ENCODE peak calls at places on chromosomes 5 and 9, in seven cellular contexts. P is foreskin fibroblast, H is brain microvascular endothelial cell, Q is A549, K is IMR-90, B is MM.1S, Z is heart left ventricle. O is an unnamed sample.

GRCh38 chr9:98627291-98627690 is 81.4 kb downstream of the GABBR2 start:
- DNase-seq in P (peak), H (peak), Q (no peak), K (peak), B (no peak), Z (no peak), O (peak)

GRCh38 chr5:55234171-55234700 is 828 bp upstream of the CCNO start:
- DNase-seq in P (peak), H (peak), Q (no peak), K (peak), B (peak), Z (no peak), O (peak)

GRCh38 chr5:128498844-128499455 is 39.1 kb downstream of the FBN2 start:
- DNase-seq in P (peak), H (peak), Q (peak), K (peak), B (peak), Z (no peak), O (peak)

GRCh38 chr5:111587728-111588127 is 75.4 kb upstream of the STARD4 start:
- DNase-seq in P (no peak), H (no peak), Q (no peak), K (no peak), B (no peak), Z (no peak), O (no peak)

GRCh38 chr5:146565764-146566163 is 49.8 kb upstream of the GPR151 start:
- DNase-seq in P (peak), H (peak), Q (peak), K (peak), B (peak), Z (no peak), O (peak)

GRCh38 chr5:122112733-122113558 is 16.4 kb upstream of the ZNF474 start:
- DNase-seq in P (no peak), H (no peak), Q (no peak), K (no peak), B (peak), Z (no peak), O (no peak)

GRCh38 chr9:3299872-3300271 is 225.9 kb downstream of the RFX3 start:
- DNase-seq in P (no peak), H (no peak), Q (no peak), K (no peak), B (peak), Z (no peak), O (no peak)

GRCh38 chr9:89492586-89492985 is 5.3 kb downstream of the SEMA4D start:
- DNase-seq in P (no peak), H (no peak), Q (no peak), K (no peak), B (no peak), Z (no peak), O (no peak)

GRCh38 chr9:109846781-109847180 is 66.8 kb downstream of the PALM2AKAP2 start:
- DNase-seq in P (peak), H (no peak), Q (no peak), K (no peak), B (no peak), Z (no peak), O (no peak)

GRCh38 chr9:113548221-113549041 is 84.9 kb downstream of the RGS3 start:
- DNase-seq in P (peak), H (peak), Q (no peak), K (no peak), B (peak), Z (peak), O (peak)

GRCh38 chr9:6552738-6553121 is 92.8 kb downstream of the GLDC start:
- DNase-seq in P (peak), H (peak), Q (no peak), K (peak), B (no peak), Z (no peak), O (peak)

GRCh38 chr5:116771466-116772151 is 197.0 kb upstream of the SEMA6A start:
- DNase-seq in P (peak), H (no peak), Q (no peak), K (no peak), B (no peak), Z (peak), O (peak)

GRCh38 chr5:57559110-57559635 is 76.6 kb upstream of the ACTBL2 start:
- DNase-seq in P (peak), H (no peak), Q (no peak), K (peak), B (no peak), Z (no peak), O (no peak)

GRCh38 chr9:106177216-106177615 is 482.9 kb downstream of the TMEM38B start:
- DNase-seq in P (no peak), H (no peak), Q (no peak), K (no peak), B (no peak), Z (no peak), O (no peak)

GRCh38 chr5:10576121-10576789 is 12.4 kb downstream of the ANKRD33B start:
- DNase-seq in P (no peak), H (no peak), Q (no peak), K (no peak), B (no peak), Z (peak), O (no peak)

GRCh38 chr5:148186248-148187003 is 16.4 kb upstream of the SPINK6 start:
- DNase-seq in P (peak), H (peak), Q (no peak), K (peak), B (peak), Z (no peak), O (peak)

GRCh38 chr9:83965350-83966208 is 14.4 kb downstream of the HNRNPK start:
- DNase-seq in P (peak), H (no peak), Q (no peak), K (peak), B (no peak), Z (no peak), O (peak)

GRCh38 chr9:16752615-16753014 is 117.9 kb downstream of the BNC2 start:
- DNase-seq in P (peak), H (no peak), Q (no peak), K (no peak), B (no peak), Z (no peak), O (no peak)

GRCh38 chr5:107538331-107539162 is 132.2 kb downstream of the EFNA5 start:
- DNase-seq in P (no peak), H (no peak), Q (no peak), K (peak), B (no peak), Z (no peak), O (peak)

GRCh38 chr5:19322716-19323485 is 665.1 kb downstream of the CDH18 start:
- DNase-seq in P (no peak), H (no peak), Q (peak), K (no peak), B (peak), Z (no peak), O (peak)

GRCh38 chr9:87950765-87951488 is 23.4 kb downstream of the CDK20 start:
- DNase-seq in P (peak), H (peak), Q (peak), K (peak), B (peak), Z (no peak), O (peak)

GRCh38 chr5:67160985-67161384 is 35.6 kb downstream of the CD180 start:
- DNase-seq in P (peak), H (peak), Q (peak), K (peak), B (no peak), Z (no peak), O (peak)

GRCh38 chr5:1793301-1793740 is 6.3 kb downstream of the MRPL36 start:
- DNase-seq in P (peak), H (peak), Q (no peak), K (peak), B (peak), Z (no peak), O (peak)

GRCh38 chr5:14451866-14452265 is 129.7 kb upstream of the OTULINL start:
- DNase-seq in P (peak), H (no peak), Q (no peak), K (no peak), B (no peak), Z (peak), O (no peak)

GRCh38 chr9:36935768-36936497 is 98.1 kb downstream of the PAX5 start:
- DNase-seq in P (no peak), H (no peak), Q (no peak), K (no peak), B (no peak), Z (no peak), O (no peak)

GRCh38 chr5:52783226-52783959 is 4.3 kb upstream of the ITGA1 start:
- DNase-seq in P (peak), H (no peak), Q (no peak), K (no peak), B (no peak), Z (peak), O (peak)

GRCh38 chr9:77952641-77953341 is 78.8 kb downstream of the GNAQ start:
- DNase-seq in P (peak), H (peak), Q (no peak), K (peak), B (no peak), Z (no peak), O (peak)

GRCh38 chr5:172441262-172441751 is 13.0 kb downstream of the SH3PXD2B start:
- DNase-seq in P (no peak), H (no peak), Q (no peak), K (no peak), B (no peak), Z (peak), O (no peak)

GRCh38 chr5:177592010-177592834 is at the start of gene TMED9:
- DNase-seq in P (peak), H (peak), Q (peak), K (peak), B (peak), Z (peak), O (peak)

GRCh38 chr5:142390303-142390840 is 65.6 kb upstream of the SPRY4 start:
- DNase-seq in P (peak), H (no peak), Q (no peak), K (no peak), B (no peak), Z (no peak), O (no peak)

GRCh38 chr5:32523625-32524024 is 61.7 kb upstream of the SUB1 start:
- DNase-seq in P (peak), H (no peak), Q (no peak), K (no peak), B (no peak), Z (no peak), O (no peak)

DNA sequence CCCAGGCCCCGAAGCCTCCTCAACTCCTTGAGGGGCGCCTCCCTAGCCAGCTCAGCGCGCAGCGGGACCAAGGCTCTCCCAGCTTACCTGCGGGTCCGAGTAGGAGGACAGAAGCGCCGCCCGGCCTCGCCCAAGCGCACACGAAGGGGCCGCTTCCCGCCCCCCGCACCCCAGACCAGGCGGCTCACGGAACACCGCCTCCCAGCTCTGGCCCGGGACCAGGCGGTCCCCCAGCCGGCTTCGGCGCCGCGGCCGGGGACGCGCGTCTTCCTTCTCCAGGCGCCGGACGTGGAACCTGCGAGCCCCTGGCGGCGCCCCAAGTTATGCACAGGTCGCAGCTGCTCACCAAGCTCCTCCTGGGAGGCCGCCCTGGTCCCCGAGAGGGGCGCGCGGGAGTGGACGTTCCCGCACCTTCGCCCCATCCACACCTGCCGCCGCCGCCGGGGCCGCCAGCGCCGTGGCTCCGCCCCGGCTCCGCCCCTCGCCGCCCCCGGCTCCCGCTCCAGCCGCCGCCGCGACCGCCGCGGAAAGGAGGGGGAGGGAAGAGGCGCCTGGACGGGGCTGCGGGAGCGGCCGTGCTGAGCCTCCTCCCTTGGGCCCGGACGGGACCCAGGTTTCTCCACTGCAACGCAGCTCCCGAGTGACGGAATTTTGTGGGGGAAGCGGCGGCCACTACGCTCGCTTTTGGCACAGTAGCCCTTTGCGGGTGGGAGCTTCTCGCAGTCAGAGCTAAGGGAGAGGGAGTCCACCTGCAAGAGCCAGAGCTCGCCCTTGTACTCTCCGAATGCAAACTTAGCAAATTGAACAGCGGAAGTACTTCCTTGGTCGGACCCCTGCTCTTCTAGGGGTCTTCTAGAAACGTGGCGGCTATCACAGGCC is 77.5 kb upstream of the IFNE start:
- DNase-seq in P (peak), H (no peak), Q (peak), K (peak), B (peak), Z (peak), O (peak)
- H3K4me3 ChIP-seq in P (peak), H (peak), Q (peak), K (peak), B (peak), Z (peak), O (peak)

GRCh38 chr5:54002183-54002770 is 308.1 kb downstream of the ARL15 start:
- DNase-seq in P (no peak), H (no peak), Q (no peak), K (no peak), B (no peak), Z (no peak), O (no peak)
- TF ChIP-seq CTCF in P (no peak), H (no peak), Q (no peak), K (no peak), B (no peak), Z (no peak), O (no peak)

GRCh38 chr9:125521462-125522327 is 185.3 kb downstream of the MAPKAP1 start:
- DNase-seq in P (peak), H (peak), Q (peak), K (peak), B (peak), Z (no peak), O (peak)
- H3K4me3 ChIP-seq in P (no peak), H (no peak), Q (no peak), K (no peak), B (peak), Z (no peak), O (no peak)

DNA sequence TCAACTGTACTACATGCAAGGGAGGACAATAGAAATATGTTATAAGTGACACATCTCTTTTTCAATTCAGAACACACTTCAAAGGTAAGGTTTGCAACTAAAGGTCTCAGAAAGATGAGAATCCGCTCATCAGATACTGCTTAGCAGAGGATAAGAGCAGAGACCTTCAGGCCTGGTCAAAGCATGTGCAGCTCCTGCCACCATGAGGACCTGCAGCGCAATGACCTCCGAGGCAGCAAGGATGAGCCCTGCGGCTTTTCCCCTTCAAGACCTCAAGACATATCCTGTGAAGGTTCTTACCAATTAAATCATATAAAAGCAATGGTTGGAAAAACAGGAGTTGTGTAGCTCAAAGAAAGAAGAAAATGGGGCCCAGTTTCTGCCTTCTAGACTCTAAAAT is 135.8 kb downstream of the TRIM36 start:
- DNase-seq in P (peak), H (no peak), Q (no peak), K (no peak), B (no peak), Z (no peak), O (no peak)
- TF ChIP-seq CTCF in P (peak), H (no peak), Q (no peak), K (peak), B (peak), Z (peak), O (no peak)

DNA sequence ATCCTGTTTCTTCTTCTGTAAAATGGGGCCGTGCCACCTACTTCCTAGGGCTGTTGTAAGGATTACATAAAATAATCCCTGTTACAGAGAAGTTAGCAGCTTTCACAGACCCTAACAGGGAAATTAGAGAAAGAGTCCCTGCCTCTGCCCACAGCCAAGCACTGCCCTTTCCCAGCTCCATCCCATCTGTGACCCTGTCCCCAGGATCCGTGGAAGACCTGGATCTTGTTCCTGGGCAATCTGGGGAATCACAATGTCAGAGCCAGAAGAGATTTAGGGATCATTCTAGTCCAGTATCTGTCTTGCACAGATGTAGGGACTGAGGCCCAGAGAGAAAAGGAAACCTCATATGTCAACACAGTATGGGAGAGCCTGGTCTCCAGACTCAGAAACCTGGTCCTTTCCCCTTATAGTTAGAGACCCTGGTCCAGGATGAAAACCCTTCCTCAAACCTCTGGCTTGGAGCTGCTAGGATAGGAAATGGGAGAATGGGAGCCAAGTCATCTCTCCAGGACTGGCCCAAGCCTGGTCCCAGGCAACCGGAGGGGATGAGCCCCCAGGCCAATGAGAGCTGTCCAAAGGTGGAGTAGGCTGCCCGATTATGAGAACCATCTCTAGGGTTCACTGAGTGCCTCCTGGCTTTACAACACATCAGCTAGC is 12.5 kb downstream of the LHX6 start:
- DNase-seq in P (no peak), H (no peak), Q (no peak), K (no peak), B (no peak), Z (no peak), O (no peak)
- H3K4me3 ChIP-seq in P (no peak), H (no peak), Q (no peak), K (no peak), B (no peak), Z (no peak), O (no peak)

O was measured in cardiac fibroblast.